ENCODE peak calls at places on chromosomes 4 and X, in five cellular contexts. One of them, this sample, is unnamed.
A peak's percentile ranks its signal among the peaks of the same experiment; 100 is the strongest.

GRCh38 chr4:77342170-77342810 is 185.3 kb downstream of the CCNG2 start:
- DNase-seq in sigmoid colon: no peak
- DNase-seq in transverse colon: no peak
- DNase-seq in psoas muscle: no peak
- DNase-seq in Caco-2: no peak
- DNase-seq in this sample: no peak

GRCh38 chrX:38656350-38656915 is 95.1 kb downstream of the TSPAN7 start:
- DNase-seq in sigmoid colon: no peak
- DNase-seq in transverse colon: no peak
- DNase-seq in psoas muscle: no peak
- DNase-seq in Caco-2: no peak
- DNase-seq in this sample: no peak

GRCh38 chr4:5051210-5051691 is at the start of gene STK32B:
- DNase-seq in sigmoid colon: peak; percentile 83
- DNase-seq in transverse colon: peak; percentile 28
- DNase-seq in psoas muscle: peak; percentile 79
- DNase-seq in Caco-2: peak; percentile 38
- DNase-seq in this sample: peak; percentile 34

GRCh38 chr4:151228196-151229119 is 48.5 kb upstream of the PRSS48 start:
- DNase-seq in sigmoid colon: no peak
- DNase-seq in transverse colon: no peak
- DNase-seq in psoas muscle: no peak
- DNase-seq in Caco-2: no peak
- DNase-seq in this sample: no peak

GRCh38 chr4:149884529-149885206 is 69.0 kb upstream of the IQCM start:
- DNase-seq in sigmoid colon: no peak
- DNase-seq in transverse colon: peak; percentile 10
- DNase-seq in psoas muscle: no peak
- DNase-seq in Caco-2: no peak
- DNase-seq in this sample: no peak

GRCh38 chr4:110953191-110953590 is 330.3 kb upstream of the PITX2 start:
- DNase-seq in sigmoid colon: no peak
- DNase-seq in transverse colon: no peak
- DNase-seq in psoas muscle: no peak
- DNase-seq in Caco-2: no peak
- DNase-seq in this sample: no peak

GRCh38 chr4:13471400-13471799 is 12.7 kb downstream of the RAB28 start:
- DNase-seq in sigmoid colon: no peak
- DNase-seq in transverse colon: no peak
- DNase-seq in psoas muscle: no peak
- DNase-seq in Caco-2: no peak
- DNase-seq in this sample: no peak

GRCh38 chr4:165328101-165328425 is 594 bp downstream of the MSMO1 start:
- DNase-seq in sigmoid colon: no peak
- DNase-seq in transverse colon: no peak
- DNase-seq in psoas muscle: no peak
- DNase-seq in Caco-2: no peak
- DNase-seq in this sample: no peak

GRCh38 chr4:13264126-13264525 is 220.0 kb downstream of the RAB28 start:
- DNase-seq in sigmoid colon: no peak
- DNase-seq in transverse colon: no peak
- DNase-seq in psoas muscle: no peak
- DNase-seq in Caco-2: no peak
- DNase-seq in this sample: no peak

GRCh38 chrX:40010550-40011364 is 87.0 kb downstream of the BCOR start:
- DNase-seq in sigmoid colon: no peak
- DNase-seq in transverse colon: no peak
- DNase-seq in psoas muscle: no peak
- DNase-seq in Caco-2: no peak
- DNase-seq in this sample: no peak

GRCh38 chrX:40012039-40012799 is 85.5 kb downstream of the BCOR start:
- DNase-seq in sigmoid colon: peak; percentile 75
- DNase-seq in transverse colon: peak; percentile 26
- DNase-seq in psoas muscle: peak; percentile 69
- DNase-seq in Caco-2: peak; percentile 23
- DNase-seq in this sample: peak; percentile 13

GRCh38 chrX:40009890-40010289 is 87.9 kb downstream of the BCOR start:
- DNase-seq in sigmoid colon: no peak
- DNase-seq in transverse colon: no peak
- DNase-seq in psoas muscle: no peak
- DNase-seq in Caco-2: no peak
- DNase-seq in this sample: no peak

GRCh38 chrX:40012800-40013682 is 84.7 kb downstream of the BCOR start:
- DNase-seq in sigmoid colon: peak; percentile 88
- DNase-seq in transverse colon: peak; percentile 87
- DNase-seq in psoas muscle: peak; percentile 85
- DNase-seq in Caco-2: peak; percentile 72
- DNase-seq in this sample: peak; percentile 53

DNA sequence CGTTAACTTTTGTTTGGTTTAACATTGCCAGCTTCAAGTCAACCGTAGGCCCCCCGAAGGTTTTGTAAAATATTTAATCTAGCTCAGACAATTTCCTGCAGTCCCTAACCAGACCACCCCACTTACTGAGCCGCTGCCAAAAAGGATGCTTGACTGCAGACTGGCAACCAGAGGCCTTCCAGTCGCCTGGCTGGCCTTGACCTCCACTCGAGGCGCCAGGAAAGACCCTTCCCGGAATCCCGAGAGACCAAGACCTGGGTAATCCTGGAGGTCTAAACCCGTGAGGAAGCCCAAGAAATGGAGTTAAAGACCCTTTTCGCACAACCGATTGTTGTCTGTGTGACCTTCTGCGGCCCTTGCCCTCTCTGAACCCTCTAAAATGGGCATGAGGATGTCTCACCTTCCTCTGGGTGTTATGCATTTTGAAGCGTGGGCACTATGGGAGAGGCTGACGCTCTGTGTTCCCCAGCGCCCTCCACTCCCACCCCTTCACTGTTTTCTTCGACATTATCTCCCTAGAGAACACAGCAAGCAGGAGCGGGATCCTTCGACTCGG is 86.2 kb downstream of the BCOR start:
- DNase-seq in sigmoid colon: no peak
- DNase-seq in transverse colon: no peak
- DNase-seq in psoas muscle: no peak
- DNase-seq in Caco-2: no peak
- DNase-seq in this sample: no peak
- H3K9me3 ChIP-seq in sigmoid colon: no peaks in the 10 kb centered on the region
- H3K9me3 ChIP-seq in transverse colon: no peaks in the 10 kb centered on the region
- H3K9me3 ChIP-seq in psoas muscle: no peaks in the 10 kb centered on the region
- H3K9me3 ChIP-seq in Caco-2: no peaks in the 10 kb centered on the region
- H3K9me3 ChIP-seq in this sample: no peaks in the 10 kb centered on the region

DNA sequence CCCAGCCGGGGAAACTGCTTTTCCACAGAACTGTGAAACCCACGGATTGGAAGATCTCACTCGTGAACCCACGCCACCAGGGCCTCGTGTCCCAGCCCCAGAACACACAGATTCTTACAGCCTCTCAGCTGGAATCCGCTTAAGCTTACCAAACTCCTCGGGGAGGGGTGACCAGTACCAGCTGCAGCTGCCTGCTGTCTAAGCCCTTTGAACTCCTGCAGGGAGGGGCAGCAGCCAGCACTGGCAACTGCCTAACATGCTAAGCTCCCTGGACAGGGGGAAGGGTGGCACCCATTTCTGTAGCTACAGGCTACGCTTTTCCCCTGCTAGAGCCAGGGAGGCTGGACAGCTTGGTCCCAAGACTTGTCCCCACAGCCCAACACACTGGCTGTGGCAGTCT is 38.4 kb downstream of the TBL1X start:
- DNase-seq in sigmoid colon: no peak
- DNase-seq in transverse colon: no peak
- DNase-seq in psoas muscle: no peak
- DNase-seq in Caco-2: no peak
- DNase-seq in this sample: no peak
- H3K9me3 ChIP-seq in sigmoid colon: no peaks in the 10 kb centered on the region
- H3K9me3 ChIP-seq in transverse colon: no peaks in the 10 kb centered on the region
- H3K9me3 ChIP-seq in psoas muscle: peaks cover 9% of the 10 kb centered on the region
- H3K9me3 ChIP-seq in Caco-2: no peaks in the 10 kb centered on the region
- H3K9me3 ChIP-seq in this sample: no peaks in the 10 kb centered on the region

DNA sequence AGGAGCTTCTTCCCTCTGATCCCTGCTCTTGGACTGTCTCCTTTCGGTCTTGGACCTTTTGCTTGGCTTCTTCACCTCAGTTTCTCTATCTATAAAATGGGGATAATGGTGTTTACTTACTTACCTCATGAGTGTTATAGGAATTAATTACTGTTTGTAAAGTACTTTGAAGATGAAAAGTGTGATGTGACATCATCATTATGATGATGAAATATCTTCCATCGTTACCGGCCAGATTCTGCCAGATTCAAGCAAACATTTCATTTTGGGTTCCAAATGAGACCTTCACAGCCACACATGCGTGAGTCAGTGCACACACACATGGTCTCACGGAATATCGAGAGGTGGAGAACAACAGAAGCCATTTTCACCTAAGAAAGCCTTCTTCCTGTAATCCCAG is 220.1 kb upstream of the RPL34 start:
- DNase-seq in sigmoid colon: no peak
- DNase-seq in transverse colon: no peak
- DNase-seq in psoas muscle: no peak
- DNase-seq in Caco-2: no peak
- DNase-seq in this sample: no peak
- H3K9me3 ChIP-seq in sigmoid colon: no peaks in the 10 kb centered on the region
- H3K9me3 ChIP-seq in transverse colon: no peaks in the 10 kb centered on the region
- H3K9me3 ChIP-seq in psoas muscle: no peaks in the 10 kb centered on the region
- H3K9me3 ChIP-seq in Caco-2: no peaks in the 10 kb centered on the region
- H3K9me3 ChIP-seq in this sample: no peaks in the 10 kb centered on the region

DNA sequence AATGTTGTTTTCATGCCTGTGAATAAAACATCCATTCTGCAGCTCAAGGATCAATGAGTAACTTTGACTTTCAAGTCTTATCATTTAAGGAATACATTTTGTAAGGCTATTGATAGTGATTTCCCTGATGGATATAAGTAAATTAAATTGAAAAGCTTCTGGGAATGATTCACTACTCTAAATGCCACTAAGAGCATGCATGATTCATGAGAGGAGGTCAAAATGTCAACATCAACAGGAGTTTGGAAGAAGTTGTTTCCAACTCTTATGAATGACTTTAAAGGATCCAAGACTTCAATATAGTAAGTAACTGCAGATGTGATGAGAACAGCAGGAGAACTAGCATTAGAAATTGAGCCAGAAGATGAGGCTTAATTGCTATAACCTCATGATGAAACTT is 1487.3 kb downstream of the PCDH7 start:
- DNase-seq in sigmoid colon: no peak
- DNase-seq in transverse colon: no peak
- DNase-seq in psoas muscle: no peak
- DNase-seq in Caco-2: no peak
- DNase-seq in this sample: no peak
- H3K9me3 ChIP-seq in sigmoid colon: no peaks in the 10 kb centered on the region
- H3K9me3 ChIP-seq in transverse colon: no peaks in the 10 kb centered on the region
- H3K9me3 ChIP-seq in psoas muscle: no peaks in the 10 kb centered on the region
- H3K9me3 ChIP-seq in Caco-2: no peaks in the 10 kb centered on the region
- H3K9me3 ChIP-seq in this sample: no peaks in the 10 kb centered on the region

DNA sequence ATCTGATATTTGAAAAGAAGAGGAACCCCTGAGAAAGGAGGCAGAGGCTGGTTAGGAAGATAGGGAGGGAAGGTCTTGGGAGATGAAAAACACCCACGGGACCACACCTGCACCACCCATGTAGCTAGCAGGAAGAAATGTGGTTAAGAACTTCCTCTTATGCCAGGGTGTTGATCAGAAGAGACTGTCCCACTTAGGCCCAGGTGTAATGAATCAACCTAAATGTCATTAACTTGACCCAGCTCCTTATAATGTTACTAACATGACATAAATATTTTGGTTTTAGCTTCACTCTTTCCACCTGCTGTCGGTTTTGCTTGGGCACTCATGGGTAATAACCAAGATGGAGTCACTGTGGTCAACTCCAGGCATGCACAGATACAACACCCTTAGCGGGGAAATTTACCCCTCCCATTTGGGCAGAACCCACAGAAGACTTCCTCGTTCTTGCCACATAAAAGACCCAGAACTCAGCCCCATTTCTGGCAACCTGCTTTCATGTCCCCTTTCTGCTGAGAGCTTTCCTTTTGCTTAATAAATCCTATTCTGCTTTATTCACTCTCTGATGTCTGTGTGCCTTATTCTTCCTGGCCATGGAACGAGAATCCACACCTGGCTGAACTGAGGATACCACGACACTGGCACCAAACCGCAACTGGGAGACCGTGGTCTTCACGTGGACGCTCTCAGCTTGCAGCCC is 46.8 kb downstream of the ZNF141 start:
- DNase-seq in sigmoid colon: no peak
- DNase-seq in transverse colon: no peak
- DNase-seq in psoas muscle: no peak
- DNase-seq in Caco-2: no peak
- DNase-seq in this sample: no peak
- H3K9me3 ChIP-seq in sigmoid colon: peaks cover 51% of the 10 kb centered on the region
- H3K9me3 ChIP-seq in transverse colon: peaks cover 75% of the 10 kb centered on the region
- H3K9me3 ChIP-seq in psoas muscle: peaks cover 71% of the 10 kb centered on the region
- H3K9me3 ChIP-seq in Caco-2: peaks cover 13% of the 10 kb centered on the region
- H3K9me3 ChIP-seq in this sample: no peaks in the 10 kb centered on the region

This sample was measured in body of pancreas.